ENCODE peak calls at places on chromosomes 7 and 10, in eight cellular contexts. F is kidney epithelial cell; N is psoas muscle; L is CD4-positive, alpha-beta T cell; J is GM13977; I is thoracic aorta; P is type B pancreatic cell; D is RWPE1. K is an unnamed sample.

GRCh38 chr10:38047666-38048065 is 37.2 kb downstream of the ZNF33A start:
- DNase-seq in L (no peak), J (peak), P (no peak), F (no peak), N (no peak), D (no peak), I (no peak), K (no peak)

GRCh38 chr10:114876602-114877300 is 55.2 kb downstream of the FHIP2A start:
- DNase-seq in P (no peak), J (peak), I (no peak), D (peak), F (no peak), N (peak), L (peak), K (peak)

GRCh38 chr7:30585675-30586074 is 9.0 kb upstream of the GARS1 start:
- DNase-seq in F (no peak), N (no peak), D (no peak), J (no peak), L (no peak), I (no peak), P (no peak), K (no peak)

GRCh38 chr10:112907893-112908292 is 42.2 kb upstream of the TCF7L2 start:
- DNase-seq in L (no peak), J (no peak), P (no peak), N (no peak), F (no peak), I (no peak), D (no peak), K (no peak)

GRCh38 chr7:23100697-23101096 is 4.9 kb upstream of the KLHL7 start:
- DNase-seq in D (no peak), L (no peak), F (no peak), J (no peak), N (no peak), I (no peak), P (no peak), K (no peak)

GRCh38 chr10:47252093-47252780 is 47.8 kb upstream of the GDF10 start:
- DNase-seq in F (no peak), L (no peak), I (no peak), J (no peak), N (no peak), P (no peak), D (no peak), K (no peak)

GRCh38 chr10:102342958-102343357 is 52.5 kb upstream of the NFKB2 start:
- DNase-seq in I (no peak), F (no peak), L (no peak), P (no peak), N (no peak), D (peak), J (no peak), K (no peak)

GRCh38 chr7:8114175-8114574 is 145.6 kb downstream of the GLCCI1 start:
- DNase-seq in P (no peak), L (no peak), N (no peak), J (peak), F (no peak), D (no peak), I (no peak), K (no peak)

GRCh38 chr10:13915710-13916109 is 328.9 kb downstream of the PRPF18 start:
- DNase-seq in D (no peak), J (no peak), P (no peak), N (no peak), I (no peak), F (no peak), L (no peak), K (no peak)

GRCh38 chr7:155806096-155806871 is 6.0 kb downstream of the SHH start:
- DNase-seq in P (no peak), L (no peak), N (no peak), J (no peak), I (no peak), F (no peak), D (no peak), K (no peak)

GRCh38 chr10:6200588-6201510 is 1.9 kb upstream of the PFKFB3 start:
- DNase-seq in P (no peak), I (no peak), D (no peak), N (peak), J (peak), F (no peak), L (no peak), K (no peak)

GRCh38 chr7:45057853-45058252 is 30.9 kb downstream of the NACAD start:
- DNase-seq in D (no peak), N (no peak), P (no peak), I (no peak), L (no peak), F (no peak), J (no peak), K (no peak)

GRCh38 chr10:66799474-66799873 is 126.4 kb upstream of the LRRTM3 start:
- DNase-seq in I (no peak), F (no peak), J (no peak), P (no peak), D (no peak), L (no peak), N (no peak), K (no peak)

GRCh38 chr10:24920907-24921881 is 31.2 kb downstream of the PRTFDC1 start:
- DNase-seq in J (peak), D (peak), F (peak), I (peak), P (no peak), L (no peak), N (peak), K (peak)

GRCh38 chr7:112898432-112899290 is 108.5 kb upstream of the TMEM168 start:
- DNase-seq in J (peak), P (no peak), L (no peak), F (no peak), N (no peak), D (peak), I (no peak), K (no peak)

GRCh38 chr10:95287281-95287680 is 3.5 kb downstream of the PDLIM1 start:
- DNase-seq in J (no peak), F (no peak), D (no peak), L (no peak), N (no peak), P (no peak), I (no peak), K (no peak)

GRCh38 chr10:5534051-5534821 is 9.5 kb downstream of the CALML3 start:
- DNase-seq in N (no peak), L (no peak), P (no peak), D (no peak), I (no peak), J (no peak), F (no peak), K (no peak)

GRCh38 chr10:80204801-80205477 is 398 bp downstream of the ANXA11 start:
- DNase-seq in J (peak), I (no peak), L (peak), N (peak), F (no peak), D (peak), P (no peak), K (no peak)

GRCh38 chr10:92042541-92042940 is 119.0 kb downstream of the BTAF1 start:
- DNase-seq in F (no peak), I (no peak), D (no peak), N (no peak), J (no peak), P (no peak), L (no peak), K (no peak)

GRCh38 chr10:96655577-96656213 is 64.6 kb downstream of the PIK3AP1 start:
- DNase-seq in N (no peak), P (no peak), F (no peak), I (no peak), L (no peak), J (no peak), D (no peak), K (no peak)

GRCh38 chr7:73742338-73742752 is 3.7 kb upstream of the ABHD11 start:
- DNase-seq in D (no peak), F (no peak), N (no peak), J (no peak), L (no peak), I (no peak), P (no peak), K (no peak)

GRCh38 chr7:78018541-78019456 is 220.2 kb downstream of the PHTF2 start:
- DNase-seq in I (peak), L (no peak), F (no peak), D (peak), P (no peak), N (peak), J (no peak), K (peak)

GRCh38 chr7:78020874-78021249 is 222.3 kb downstream of the PHTF2 start:
- DNase-seq in D (no peak), P (no peak), N (no peak), J (no peak), L (no peak), I (no peak), F (no peak), K (no peak)

GRCh38 chr7:78017621-78018100 is 219.1 kb downstream of the PHTF2 start:
- DNase-seq in I (no peak), J (no peak), D (no peak), L (no peak), F (no peak), N (no peak), P (no peak), K (no peak)

GRCh38 chr7:78020131-78020873 is 221.7 kb downstream of the PHTF2 start:
- DNase-seq in I (peak), P (no peak), L (no peak), D (peak), F (no peak), J (peak), N (peak), K (peak)

DNA sequence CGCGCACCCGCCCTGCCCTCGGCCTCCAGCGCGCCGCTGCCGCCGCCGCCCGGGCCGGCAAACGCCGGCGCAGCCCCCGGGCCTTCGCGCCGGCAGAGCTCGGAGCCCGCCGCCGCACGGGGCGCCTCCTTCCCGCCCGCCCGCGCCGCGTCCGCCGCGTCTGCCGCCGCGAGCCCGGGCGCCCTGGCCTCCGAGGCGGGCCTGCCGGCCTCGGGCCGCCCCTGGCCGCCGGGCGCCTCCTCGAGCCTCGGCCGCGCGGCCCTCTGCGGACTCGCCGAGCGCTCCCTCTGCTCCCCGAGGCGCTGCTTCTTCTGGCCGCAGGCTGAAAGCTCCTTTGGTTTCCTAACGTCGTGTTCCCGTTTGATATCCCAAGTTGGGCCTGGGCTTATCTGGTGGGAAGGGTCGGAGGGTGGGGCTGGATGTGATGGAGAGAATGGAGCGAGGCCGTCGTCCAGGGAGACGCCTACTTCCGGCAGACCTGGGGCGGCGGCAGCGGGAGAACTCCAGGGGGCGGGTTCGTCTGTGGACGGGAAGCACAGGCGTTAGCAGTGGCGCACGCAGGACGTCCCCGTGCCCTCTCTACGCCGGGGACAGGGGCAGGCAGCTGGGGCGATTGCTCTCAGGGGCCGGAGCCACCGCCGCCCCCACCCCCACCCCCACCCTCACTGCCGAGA is 221.0 kb downstream of the PHTF2 start:
- DNase-seq in N (peak), D (peak), I (peak), J (peak), P (peak), L (peak), F (no peak), K (peak)
- TF ChIP-seq CTCF in N (peak), D (no peak), I (no peak), J (no peak), P (no peak), L (no peak), F (peak), K (no peak)

GRCh38 chr7:105387621-105388372 is 924 bp downstream of the SRPK2 start:
- DNase-seq in F (peak), J (peak), P (peak), L (peak), N (peak), D (peak), I (no peak), K (peak)

GRCh38 chr7:105388373-105389089 is at the start of gene SRPK2:
- DNase-seq in I (no peak), J (peak), N (peak), F (no peak), D (peak), L (peak), P (peak), K (peak)

GRCh38 chr7:105389889-105390288 is 1.2 kb upstream of the SRPK2 start:
- DNase-seq in F (no peak), D (no peak), I (no peak), N (no peak), J (no peak), L (no peak), P (no peak), K (no peak)

GRCh38 chr7:105391429-105391828 is 2.7 kb upstream of the SRPK2 start:
- DNase-seq in D (no peak), L (no peak), J (no peak), N (no peak), P (no peak), I (no peak), F (no peak), K (no peak)

DNA sequence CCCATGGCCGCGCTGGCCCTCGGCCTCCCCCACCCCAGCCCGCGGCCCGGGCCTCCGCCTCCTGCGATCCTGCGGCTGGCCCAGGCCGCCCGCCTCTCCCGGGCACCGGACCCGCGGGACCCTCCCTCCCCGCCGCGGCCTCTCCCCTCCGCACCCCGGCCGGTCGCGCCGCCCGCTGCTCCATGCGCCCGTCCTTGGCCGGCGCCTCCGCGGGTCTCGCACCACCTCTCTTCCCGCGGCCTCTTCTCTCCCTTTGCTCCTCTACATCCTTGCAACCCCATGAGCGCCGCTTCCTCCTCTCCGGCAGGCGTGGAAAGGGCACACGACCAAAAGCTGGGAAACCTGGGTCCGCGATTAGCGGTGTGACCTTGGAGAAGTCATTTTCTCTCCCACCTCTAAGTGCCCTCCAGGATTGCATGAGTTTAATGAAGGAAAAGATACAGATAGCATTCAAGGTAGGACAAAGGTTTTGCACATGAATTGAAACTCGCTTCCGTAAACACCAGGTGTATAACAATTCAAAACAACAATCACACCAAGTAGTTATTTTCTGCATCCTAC is 449 bp upstream of the SRPK2 start:
- DNase-seq in P (peak), F (no peak), I (no peak), D (peak), N (peak), J (no peak), L (no peak), K (peak)
- TF ChIP-seq CTCF in P (peak), F (no peak), I (no peak), D (no peak), N (no peak), J (no peak), L (no peak), K (no peak)

DNA sequence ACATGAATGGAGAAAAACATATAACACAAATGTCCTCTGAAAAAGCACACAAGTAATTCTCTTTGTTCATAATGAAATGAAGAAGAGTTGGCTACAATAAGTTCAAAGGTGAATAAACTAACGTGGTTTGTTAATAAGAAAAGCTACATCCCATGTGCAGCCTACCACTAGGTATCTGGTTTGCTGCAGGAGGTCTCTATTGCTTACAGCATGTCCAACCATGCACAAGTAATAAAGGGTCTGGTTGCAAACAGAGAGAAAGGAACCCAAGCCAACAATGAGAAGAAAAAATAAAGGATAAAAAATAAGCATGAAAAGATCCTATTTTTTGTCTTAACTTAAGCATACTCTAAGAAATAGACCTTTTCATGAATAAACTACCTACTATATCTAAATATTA is 139.2 kb downstream of the CHCHD3 start:
- DNase-seq in D (no peak), F (no peak), J (no peak), L (no peak), I (no peak), P (no peak), N (no peak), K (no peak)
- TF ChIP-seq CTCF in D (no peak), F (no peak), J (no peak), L (no peak), I (no peak), P (no peak), N (no peak), K (no peak)

GRCh38 chr7:5711419-5711818 is 70.0 kb downstream of the RNF216 start:
- DNase-seq in D (no peak), P (no peak), F (no peak), I (no peak), L (no peak), J (no peak), N (no peak), K (no peak)

GRCh38 chr7:5709347-5709950 is 72.0 kb downstream of the RNF216 start:
- DNase-seq in P (no peak), I (no peak), D (no peak), F (no peak), J (no peak), L (no peak), N (no peak), K (no peak)

GRCh38 chr7:5713124-5713912 is 68.1 kb downstream of the RNF216 start:
- DNase-seq in D (no peak), N (no peak), P (no peak), J (no peak), L (no peak), I (no peak), F (no peak), K (no peak)

GRCh38 chr7:5712566-5712965 is 68.9 kb downstream of the RNF216 start:
- DNase-seq in F (no peak), L (no peak), N (no peak), P (no peak), I (no peak), J (no peak), D (no peak), K (no peak)

GRCh38 chr7:5714657-5715337 is 66.7 kb downstream of the RNF216 start:
- DNase-seq in P (no peak), J (no peak), L (no peak), F (no peak), N (no peak), D (no peak), I (no peak), K (no peak)
- TF ChIP-seq CTCF in P (no peak), J (no peak), L (no peak), F (no peak), N (no peak), D (no peak), I (no peak), K (no peak)

K was measured in lower leg skin.